ENCODE peak calls at places on chromosomes 1 and 21, in five cellular contexts. P is aorta, C is NCI-H1694 treated with DMSO at 0.1 percent for 48 hours, B is left ventricle myocardium inferior, D is epithelial cell of esophagus. I is an unnamed sample.

GRCh38 chr1:22676916-22677601 is 24.0 kb downstream of the C1QB start:
- DNase-seq in P (no peak), C (no peak), B (no peak), D (no peak), I (no peak)

GRCh38 chr1:235067396-235068154 is 61.1 kb downstream of the TOMM20 start:
- DNase-seq in P (peak), C (no peak), B (peak), D (peak), I (peak)

GRCh38 chr1:24926596-24927249 is 3.4 kb downstream of the RUNX3 start:
- DNase-seq in P (no peak), C (no peak), B (no peak), D (no peak), I (no peak)

GRCh38 chr1:81937791-81938450 is 137.2 kb downstream of the ADGRL2 start:
- DNase-seq in P (no peak), C (no peak), B (no peak), D (no peak), I (no peak)

GRCh38 chr1:89697397-89697796 is 64.5 kb downstream of the LRRC8C start:
- DNase-seq in P (no peak), C (no peak), B (no peak), D (no peak), I (no peak)

GRCh38 chr1:85397490-85398044 is 67.4 kb downstream of the DDAH1 start:
- DNase-seq in P (no peak), C (no peak), B (no peak), D (no peak), I (no peak)

GRCh38 chr1:97245682-97246081 is 524.1 kb downstream of the PTBP2 start:
- DNase-seq in P (no peak), C (no peak), B (no peak), D (no peak), I (peak)

GRCh38 chr1:238336531-238336930 is 445.8 kb upstream of the ZP4 start:
- DNase-seq in P (no peak), C (no peak), B (no peak), D (peak), I (no peak)

GRCh38 chr1:2548068-2548589 is 8.0 kb upstream of the TNFRSF14 start:
- DNase-seq in P (peak), C (no peak), B (peak), D (peak), I (peak)

GRCh38 chr1:108653431-108654105 is 7.3 kb downstream of the HENMT1 start:
- DNase-seq in P (no peak), C (no peak), B (no peak), D (no peak), I (no peak)

GRCh38 chr1:87449348-87449963 is 120.8 kb downstream of the LMO4 start:
- DNase-seq in P (no peak), C (no peak), B (peak), D (peak), I (peak)

GRCh38 chr1:99535470-99536164 is 110.3 kb upstream of the PALMD start:
- DNase-seq in P (no peak), C (no peak), B (no peak), D (peak), I (no peak)

GRCh38 chr1:12467570-12468286 is 150.3 kb downstream of the DHRS3 start:
- DNase-seq in P (no peak), C (no peak), B (no peak), D (no peak), I (no peak)

GRCh38 chr1:76867342-76868130 is at the start of gene ST6GALNAC5:
- DNase-seq in P (peak), C (peak), B (no peak), D (no peak), I (no peak)

GRCh38 chr1:248841702-248842395 is 3.8 kb downstream of the ZNF672 start:
- DNase-seq in P (no peak), C (peak), B (no peak), D (peak), I (peak)

GRCh38 chr21:46226920-46227599 is 1.5 kb downstream of the LSS start:
- DNase-seq in P (peak), C (no peak), B (no peak), D (peak), I (peak)

GRCh38 chr1:1529321-1529720 is 11.1 kb downstream of the TMEM240 start:
- DNase-seq in P (no peak), C (no peak), B (no peak), D (no peak), I (no peak)

GRCh38 chr1:169363046-169363756 is 4.4 kb downstream of the NME7 start:
- DNase-seq in P (no peak), C (no peak), B (no peak), D (peak), I (no peak)

GRCh38 chr1:20266141-20266540 is 24.5 kb upstream of the VWA5B1 start:
- DNase-seq in P (no peak), C (no peak), B (no peak), D (no peak), I (no peak)

GRCh38 chr1:94382163-94382562 is 36.0 kb upstream of the ABCD3 start:
- DNase-seq in P (no peak), C (no peak), B (no peak), D (peak), I (peak)

GRCh38 chr1:218377143-218377660 is 32.1 kb downstream of the TGFB2 start:
- DNase-seq in P (no peak), C (no peak), B (no peak), D (peak), I (peak)

GRCh38 chr1:183281039-183281438 is 95.0 kb downstream of the LAMC2 start:
- DNase-seq in P (no peak), C (peak), B (no peak), D (peak), I (no peak)

GRCh38 chr1:236913371-236914037 is 90.7 kb downstream of the MT1HL1 start:
- DNase-seq in P (no peak), C (no peak), B (no peak), D (peak), I (no peak)

GRCh38 chr1:43699281-43699680 is 8.1 kb upstream of the ST3GAL3 start:
- DNase-seq in P (no peak), C (no peak), B (no peak), D (no peak), I (no peak)

GRCh38 chr1:27027575-27028250 is 15.1 kb upstream of the TENT5B start:
- DNase-seq in P (no peak), C (no peak), B (no peak), D (no peak), I (no peak)